ENCODE peak calls at places on chromosomes 3 and 15, in four cellular contexts. One of them, this sample, is unnamed.
A peak's percentile ranks its signal among the peaks of the same experiment; 100 is the strongest.

GRCh38 chr3:27141668-27142067 is 227.5 kb downstream of the NEK10 start:
- DNase-seq in small intestine: no peak
- DNase-seq in fibroblast of lung: no peak
- DNase-seq in CD4-positive, CD25-positive, alpha-beta regulatory T cell: peak; percentile 2
- DNase-seq in this sample: no peak

GRCh38 chr3:152835311-152836102 is 576 bp downstream of the P2RY1 start:
- DNase-seq in small intestine: peak; percentile 61
- DNase-seq in fibroblast of lung: peak; percentile 76
- DNase-seq in CD4-positive, CD25-positive, alpha-beta regulatory T cell: peak; percentile 1
- DNase-seq in this sample: no peak

GRCh38 chr3:39130693-39131265 is 22.6 kb downstream of the CSRNP1 start:
- DNase-seq in small intestine: no peak
- DNase-seq in fibroblast of lung: no peak
- DNase-seq in CD4-positive, CD25-positive, alpha-beta regulatory T cell: no peak
- DNase-seq in this sample: no peak

GRCh38 chr3:126634803-126635202 is 20.1 kb downstream of the TXNRD3 start:
- DNase-seq in small intestine: no peak
- DNase-seq in fibroblast of lung: no peak
- DNase-seq in CD4-positive, CD25-positive, alpha-beta regulatory T cell: no peak
- DNase-seq in this sample: no peak

GRCh38 chr15:52805351-52806283 is 15.5 kb upstream of the ONECUT1 start:
- DNase-seq in small intestine: no peak
- DNase-seq in fibroblast of lung: no peak
- DNase-seq in CD4-positive, CD25-positive, alpha-beta regulatory T cell: no peak
- DNase-seq in this sample: no peak

GRCh38 chr3:173502983-173503568 is 105.5 kb downstream of the NLGN1 start:
- DNase-seq in small intestine: no peak
- DNase-seq in fibroblast of lung: peak; percentile 76
- DNase-seq in CD4-positive, CD25-positive, alpha-beta regulatory T cell: no peak
- DNase-seq in this sample: no peak

GRCh38 chr3:32522682-32523081 is 20.0 kb upstream of the CMTM6 start:
- DNase-seq in small intestine: no peak
- DNase-seq in fibroblast of lung: no peak
- DNase-seq in CD4-positive, CD25-positive, alpha-beta regulatory T cell: no peak
- DNase-seq in this sample: no peak

GRCh38 chr3:126555795-126556636 is 2.7 kb downstream of the C3orf22 start:
- DNase-seq in small intestine: no peak
- DNase-seq in fibroblast of lung: no peak
- DNase-seq in CD4-positive, CD25-positive, alpha-beta regulatory T cell: no peak
- DNase-seq in this sample: no peak

GRCh38 chr15:83164409-83165404 is 42.9 kb downstream of the HDGFL3 start:
- DNase-seq in small intestine: no peak
- DNase-seq in fibroblast of lung: peak; percentile 43
- DNase-seq in CD4-positive, CD25-positive, alpha-beta regulatory T cell: peak; percentile 55
- DNase-seq in this sample: no peak

GRCh38 chr3:177451940-177452484 is 254.7 kb upstream of the TBL1XR1 start:
- DNase-seq in small intestine: no peak
- DNase-seq in fibroblast of lung: peak; percentile 72
- DNase-seq in CD4-positive, CD25-positive, alpha-beta regulatory T cell: no peak
- DNase-seq in this sample: no peak

GRCh38 chr15:61997786-61998185 is 62.5 kb downstream of the VPS13C start:
- DNase-seq in small intestine: no peak
- DNase-seq in fibroblast of lung: no peak
- DNase-seq in CD4-positive, CD25-positive, alpha-beta regulatory T cell: no peak
- DNase-seq in this sample: no peak

GRCh38 chr15:43086551-43086950 is 19.3 kb downstream of the UBR1 start:
- DNase-seq in small intestine: no peak
- DNase-seq in fibroblast of lung: peak; percentile 12
- DNase-seq in CD4-positive, CD25-positive, alpha-beta regulatory T cell: no peak
- DNase-seq in this sample: no peak

GRCh38 chr15:86055688-86056087 is 24.0 kb upstream of the AGBL1 start:
- DNase-seq in small intestine: no peak
- DNase-seq in fibroblast of lung: no peak
- DNase-seq in CD4-positive, CD25-positive, alpha-beta regulatory T cell: no peak
- DNase-seq in this sample: no peak

GRCh38 chr3:168024537-168024941 is 71.2 kb downstream of the GOLIM4 start:
- DNase-seq in small intestine: no peak
- DNase-seq in fibroblast of lung: peak; percentile 95
- DNase-seq in CD4-positive, CD25-positive, alpha-beta regulatory T cell: peak; percentile 5
- DNase-seq in this sample: no peak

GRCh38 chr3:124352143-124352528 is 360.2 kb upstream of the ROPN1 start:
- DNase-seq in small intestine: no peak
- DNase-seq in fibroblast of lung: no peak
- DNase-seq in CD4-positive, CD25-positive, alpha-beta regulatory T cell: no peak
- DNase-seq in this sample: no peak

GRCh38 chr15:34259557-34259956 is 34.7 kb downstream of the EMC4 start:
- DNase-seq in small intestine: no peak
- DNase-seq in fibroblast of lung: no peak
- DNase-seq in CD4-positive, CD25-positive, alpha-beta regulatory T cell: no peak
- DNase-seq in this sample: no peak

GRCh38 chr15:77336006-77336405 is 83.9 kb downstream of the PEAK1 start:
- DNase-seq in small intestine: no peak
- DNase-seq in fibroblast of lung: no peak
- DNase-seq in CD4-positive, CD25-positive, alpha-beta regulatory T cell: no peak
- DNase-seq in this sample: no peak

GRCh38 chr15:41465822-41466421 is 27.8 kb upstream of the ITPKA start:
- DNase-seq in small intestine: peak; percentile 69
- DNase-seq in fibroblast of lung: peak; percentile 84
- DNase-seq in CD4-positive, CD25-positive, alpha-beta regulatory T cell: peak; percentile 73
- DNase-seq in this sample: no peak

GRCh38 chr3:158749526-158749925 is 17.3 kb upstream of the RARRES1 start:
- DNase-seq in small intestine: no peak
- DNase-seq in fibroblast of lung: no peak
- DNase-seq in CD4-positive, CD25-positive, alpha-beta regulatory T cell: no peak
- DNase-seq in this sample: no peak

GRCh38 chr15:81303241-81304225 is 20.4 kb downstream of the STARD5 start:
- DNase-seq in small intestine: no peak
- DNase-seq in fibroblast of lung: no peak
- DNase-seq in CD4-positive, CD25-positive, alpha-beta regulatory T cell: peak; percentile 66
- DNase-seq in this sample: no peak

GRCh38 chr3:192207239-192207638 is 520.1 kb downstream of the FGF12 start:
- DNase-seq in small intestine: no peak
- DNase-seq in fibroblast of lung: no peak
- DNase-seq in CD4-positive, CD25-positive, alpha-beta regulatory T cell: no peak
- DNase-seq in this sample: no peak

GRCh38 chr15:66907826-66908502 is 157.4 kb upstream of the SMAD3 start:
- DNase-seq in small intestine: no peak
- DNase-seq in fibroblast of lung: no peak
- DNase-seq in CD4-positive, CD25-positive, alpha-beta regulatory T cell: no peak
- DNase-seq in this sample: no peak

GRCh38 chr3:15023249-15023648 is 41.9 kb downstream of the MRPS25 start:
- DNase-seq in small intestine: no peak
- DNase-seq in fibroblast of lung: no peak
- DNase-seq in CD4-positive, CD25-positive, alpha-beta regulatory T cell: no peak
- DNase-seq in this sample: no peak

GRCh38 chr3:129068291-129068886 is 7.8 kb downstream of the GP9 start:
- DNase-seq in small intestine: no peak
- DNase-seq in fibroblast of lung: no peak
- DNase-seq in CD4-positive, CD25-positive, alpha-beta regulatory T cell: no peak
- DNase-seq in this sample: no peak

GRCh38 chr3:61810953-61811497 is 249.7 kb downstream of the PTPRG start:
- DNase-seq in small intestine: no peak
- DNase-seq in fibroblast of lung: no peak
- DNase-seq in CD4-positive, CD25-positive, alpha-beta regulatory T cell: no peak
- DNase-seq in this sample: no peak

GRCh38 chr15:73794501-73795133 is 41.5 kb upstream of the INSYN1 start:
- DNase-seq in small intestine: no peak
- DNase-seq in fibroblast of lung: peak; percentile 14
- DNase-seq in CD4-positive, CD25-positive, alpha-beta regulatory T cell: no peak
- DNase-seq in this sample: no peak

GRCh38 chr3:25944328-25944727 is 154.4 kb downstream of the OXSM start:
- DNase-seq in small intestine: no peak
- DNase-seq in fibroblast of lung: no peak
- DNase-seq in CD4-positive, CD25-positive, alpha-beta regulatory T cell: no peak
- DNase-seq in this sample: no peak

GRCh38 chr15:49270541-49271421 is 100.7 kb downstream of the GALK2 start:
- DNase-seq in small intestine: no peak
- DNase-seq in fibroblast of lung: peak; percentile 95
- DNase-seq in CD4-positive, CD25-positive, alpha-beta regulatory T cell: no peak
- DNase-seq in this sample: no peak

GRCh38 chr15:22844421-22845288 is 6.2 kb downstream of the NIPA2 start:
- DNase-seq in small intestine: no peak
- DNase-seq in fibroblast of lung: no peak
- DNase-seq in CD4-positive, CD25-positive, alpha-beta regulatory T cell: no peak
- DNase-seq in this sample: no peak
- H3K27ac ChIP-seq in small intestine: no peak overlapping the region
- H3K27ac ChIP-seq in fibroblast of lung: no peak overlapping the region
- H3K27ac ChIP-seq in CD4-positive, CD25-positive, alpha-beta regulatory T cell: no peak overlapping the region
- H3K27ac ChIP-seq in this sample: no peak overlapping the region

GRCh38 chr15:57158997-57159668 is 217.2 kb upstream of the CGNL1 start:
- DNase-seq in small intestine: no peak
- DNase-seq in fibroblast of lung: peak; percentile 48
- DNase-seq in CD4-positive, CD25-positive, alpha-beta regulatory T cell: no peak
- DNase-seq in this sample: no peak

GRCh38 chr15:57159767-57160166 is 216.5 kb upstream of the CGNL1 start:
- DNase-seq in small intestine: no peak
- DNase-seq in fibroblast of lung: no peak
- DNase-seq in CD4-positive, CD25-positive, alpha-beta regulatory T cell: no peak
- DNase-seq in this sample: no peak

GRCh38 chr15:57153140-57153539 is 223.2 kb upstream of the CGNL1 start:
- DNase-seq in small intestine: no peak
- DNase-seq in fibroblast of lung: peak; percentile 84
- DNase-seq in CD4-positive, CD25-positive, alpha-beta regulatory T cell: peak; percentile 84
- DNase-seq in this sample: no peak

GRCh38 chr15:57158589-57158988 is 217.7 kb upstream of the CGNL1 start:
- DNase-seq in small intestine: no peak
- DNase-seq in fibroblast of lung: no peak
- DNase-seq in CD4-positive, CD25-positive, alpha-beta regulatory T cell: no peak
- DNase-seq in this sample: no peak

DNA sequence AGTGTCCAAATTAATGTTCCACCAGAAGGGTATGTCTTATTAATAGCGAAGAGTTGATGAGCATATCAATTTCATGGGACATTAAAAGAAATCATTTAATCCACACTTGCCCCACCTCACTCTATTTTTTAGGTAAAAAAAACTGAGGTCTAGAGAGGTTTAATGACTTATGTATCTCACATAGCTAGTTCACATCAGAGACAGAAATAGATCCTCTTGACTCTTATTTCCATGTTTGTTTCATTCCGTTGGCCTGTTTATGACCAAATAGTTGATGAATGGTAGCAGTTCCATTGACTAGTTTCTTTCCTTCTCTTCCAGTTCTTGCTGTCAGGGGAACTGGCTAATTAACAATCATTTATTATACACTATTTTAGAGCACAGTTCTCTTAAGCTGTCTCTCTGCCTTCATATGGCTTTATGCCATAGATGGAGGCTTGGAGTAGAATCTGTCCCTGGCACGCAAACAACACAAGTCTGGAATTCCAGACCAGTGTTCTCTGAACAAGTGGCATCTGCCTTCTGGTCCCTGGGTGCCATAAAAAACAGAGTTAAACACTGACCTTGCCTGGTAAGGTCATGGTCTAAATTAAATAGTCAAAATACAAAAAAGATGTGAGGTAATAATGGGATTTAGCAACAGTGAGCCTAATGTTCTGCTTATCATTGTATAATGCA is 220.0 kb upstream of the CGNL1 start:
- DNase-seq in small intestine: no peak
- DNase-seq in fibroblast of lung: no peak
- DNase-seq in CD4-positive, CD25-positive, alpha-beta regulatory T cell: no peak
- DNase-seq in this sample: no peak
- H3K27ac ChIP-seq in small intestine: no peak overlapping the region
- H3K27ac ChIP-seq in fibroblast of lung: no peak overlapping the region
- H3K27ac ChIP-seq in CD4-positive, CD25-positive, alpha-beta regulatory T cell: no peak overlapping the region
- H3K27ac ChIP-seq in this sample: no peak overlapping the region

GRCh38 chr15:75347222-75348033 is 589 bp downstream of the NEIL1 start:
- DNase-seq in small intestine: peak; percentile 64
- DNase-seq in fibroblast of lung: peak; percentile 34
- DNase-seq in CD4-positive, CD25-positive, alpha-beta regulatory T cell: peak; percentile 75
- DNase-seq in this sample: peak; percentile 37

GRCh38 chr15:75349851-75350588 is 3.2 kb downstream of the NEIL1 start:
- DNase-seq in small intestine: peak; percentile 48
- DNase-seq in fibroblast of lung: no peak
- DNase-seq in CD4-positive, CD25-positive, alpha-beta regulatory T cell: peak; percentile 94
- DNase-seq in this sample: peak; percentile 75

GRCh38 chr15:75348034-75348562 is 1.3 kb downstream of the NEIL1 start:
- DNase-seq in small intestine: peak; percentile 6
- DNase-seq in fibroblast of lung: no peak
- DNase-seq in CD4-positive, CD25-positive, alpha-beta regulatory T cell: no peak
- DNase-seq in this sample: no peak

GRCh38 chr15:75346796-75347221 is at the start of gene NEIL1:
- DNase-seq in small intestine: peak; percentile 67
- DNase-seq in fibroblast of lung: peak; percentile 18
- DNase-seq in CD4-positive, CD25-positive, alpha-beta regulatory T cell: no peak
- DNase-seq in this sample: no peak

GRCh38 chr15:75348563-75349350 is 1.9 kb downstream of the NEIL1 start:
- DNase-seq in small intestine: peak; percentile 37
- DNase-seq in fibroblast of lung: no peak
- DNase-seq in CD4-positive, CD25-positive, alpha-beta regulatory T cell: no peak
- DNase-seq in this sample: no peak
- H3K27ac ChIP-seq in small intestine: no peak overlapping the region
- H3K27ac ChIP-seq in fibroblast of lung: no peak overlapping the region
- H3K27ac ChIP-seq in CD4-positive, CD25-positive, alpha-beta regulatory T cell: peak overlapping the region; percentile 70
- H3K27ac ChIP-seq in this sample: peak overlapping the region; percentile 53

GRCh38 chr15:45594322-45594721 is 7.1 kb downstream of the BLOC1S6 start:
- DNase-seq in small intestine: no peak
- DNase-seq in fibroblast of lung: no peak
- DNase-seq in CD4-positive, CD25-positive, alpha-beta regulatory T cell: no peak
- DNase-seq in this sample: no peak
- H3K27ac ChIP-seq in small intestine: no peak overlapping the region
- H3K27ac ChIP-seq in fibroblast of lung: no peak overlapping the region
- H3K27ac ChIP-seq in CD4-positive, CD25-positive, alpha-beta regulatory T cell: no peak overlapping the region
- H3K27ac ChIP-seq in this sample: no peak overlapping the region

GRCh38 chr3:52536369-52537164 is at the start of gene UQCC5:
- DNase-seq in small intestine: peak; percentile 99
- DNase-seq in fibroblast of lung: peak; percentile 98
- DNase-seq in CD4-positive, CD25-positive, alpha-beta regulatory T cell: peak; percentile 100
- DNase-seq in this sample: peak; percentile 96

GRCh38 chr3:52536112-52536368 is 365 bp upstream of the UQCC5 start:
- DNase-seq in small intestine: no peak
- DNase-seq in fibroblast of lung: no peak
- DNase-seq in CD4-positive, CD25-positive, alpha-beta regulatory T cell: no peak
- DNase-seq in this sample: no peak

GRCh38 chr3:52535411-52536111 is 844 bp upstream of the UQCC5 start:
- DNase-seq in small intestine: no peak
- DNase-seq in fibroblast of lung: no peak
- DNase-seq in CD4-positive, CD25-positive, alpha-beta regulatory T cell: no peak
- DNase-seq in this sample: no peak

GRCh38 chr3:52537726-52538421 is 1.5 kb downstream of the UQCC5 start:
- DNase-seq in small intestine: no peak
- DNase-seq in fibroblast of lung: no peak
- DNase-seq in CD4-positive, CD25-positive, alpha-beta regulatory T cell: peak; percentile 9
- DNase-seq in this sample: no peak

DNA sequence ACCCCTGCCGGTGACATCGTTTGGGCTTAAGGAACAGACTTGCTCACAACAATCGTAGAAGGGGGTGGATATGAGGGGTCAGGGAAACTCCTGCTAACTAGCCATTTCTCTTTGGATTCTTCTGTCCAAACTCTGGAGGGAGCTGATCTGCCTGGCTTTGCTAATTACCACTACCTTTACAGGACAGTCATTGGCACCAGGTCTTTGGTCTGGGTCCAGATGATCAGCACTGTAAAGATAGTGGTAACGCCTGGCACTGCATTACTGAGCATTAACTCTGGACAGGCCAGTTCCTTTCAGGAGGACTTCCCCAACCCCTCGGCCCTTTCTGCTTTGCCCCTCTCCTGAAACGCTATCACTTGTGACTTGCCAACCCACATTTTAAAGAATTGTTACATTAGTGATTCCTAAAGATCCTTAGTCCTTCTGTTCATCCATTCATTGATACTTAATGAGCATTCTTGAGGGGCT is 795 bp downstream of the UQCC5 start:
- DNase-seq in small intestine: no peak
- DNase-seq in fibroblast of lung: no peak
- DNase-seq in CD4-positive, CD25-positive, alpha-beta regulatory T cell: no peak
- DNase-seq in this sample: no peak
- H3K27ac ChIP-seq in small intestine: peak overlapping the region; percentile 64
- H3K27ac ChIP-seq in fibroblast of lung: peak overlapping the region; percentile 92
- H3K27ac ChIP-seq in CD4-positive, CD25-positive, alpha-beta regulatory T cell: peak overlapping the region; percentile 81
- H3K27ac ChIP-seq in this sample: peak overlapping the region; percentile 80

This sample was measured in effector memory CD4-positive, alpha-beta T cell.